ENCODE peak calls at places on chromosomes 16 and 17, in ten cellular contexts. W is AG09309, R is MCF 10A, A is thoracic aorta, B is fibroblast of pulmonary artery, E is GM23338, H is HFF-Myc, T is vagina, C is neural crest cell, K is Calu3. M is an unnamed sample.

GRCh38 chr16:736936-737481 is 3.8 kb downstream of the CIAO3 start:
- DNase-seq in W (no peak), R (no peak), A (no peak), B (no peak), E (no peak), H (no peak), T (no peak), C (no peak), K (no peak), M (no peak)

GRCh38 chr17:47204722-47205418 is 4.3 kb upstream of the MYL4 start:
- DNase-seq in W (no peak), R (no peak), A (no peak), B (no peak), E (no peak), H (no peak), T (no peak), C (no peak), K (no peak), M (no peak)

GRCh38 chr16:75116081-75116910 is at the start of gene LDHD:
- DNase-seq in W (no peak), R (peak; percentile 41), A (peak; percentile 59), B (peak; percentile 58), E (peak; percentile 78), H (no peak), T (no peak), C (no peak), K (peak; percentile 89), M (no peak)

GRCh38 chr17:78680436-78680835 is 101.6 kb downstream of the CYTH1 start:
- DNase-seq in W (no peak), R (peak; percentile 64), A (no peak), B (peak; percentile 67), E (no peak), H (no peak), T (no peak), C (no peak), K (no peak), M (no peak)

GRCh38 chr17:60920107-60920506 is 242.5 kb downstream of the BCAS3 start:
- DNase-seq in W (no peak), R (no peak), A (no peak), B (no peak), E (no peak), H (no peak), T (no peak), C (no peak), K (no peak), M (no peak)

GRCh38 chr16:85005278-85006069 is 5.9 kb downstream of the ZDHHC7 start:
- DNase-seq in W (no peak), R (peak; percentile 67), A (no peak), B (no peak), E (no peak), H (no peak), T (no peak), C (no peak), K (no peak), M (no peak)

GRCh38 chr16:24850289-24850931 is 4.6 kb downstream of the SLC5A11 start:
- DNase-seq in W (no peak), R (peak; percentile 70), A (no peak), B (peak; percentile 62), E (no peak), H (no peak), T (no peak), C (no peak), K (peak; percentile 29), M (no peak)

GRCh38 chr16:27726621-27727275 is 176.8 kb downstream of the KATNIP start:
- DNase-seq in W (no peak), R (peak; percentile 87), A (no peak), B (peak; percentile 78), E (no peak), H (peak; percentile 9), T (no peak), C (no peak), K (no peak), M (no peak)

GRCh38 chr16:23245268-23245667 is 56.8 kb upstream of the SCNN1B start:
- DNase-seq in W (no peak), R (no peak), A (peak; percentile 30), B (no peak), E (no peak), H (no peak), T (no peak), C (no peak), K (no peak), M (no peak)

GRCh38 chr16:10031473-10031872 is 150.8 kb downstream of the GRIN2A start:
- DNase-seq in W (no peak), R (no peak), A (no peak), B (no peak), E (peak; percentile 24), H (no peak), T (no peak), C (no peak), K (no peak), M (no peak)
- TF ChIP-seq CTCF in W (peak; percentile 45), R (no peak), A (peak; percentile 50), B (no peak), E (peak; percentile 42), H (peak; percentile 3), T (no peak), C (no peak), K (no peak), M (no peak)

GRCh38 chr17:48483471-48484131 is 47.2 kb downstream of the HOXB1 start:
- DNase-seq in W (peak; percentile 82), R (peak; percentile 85), A (no peak), B (peak; percentile 94), E (peak; percentile 26), H (peak; percentile 97), T (no peak), C (no peak), K (peak; percentile 66), M (peak; percentile 35)

GRCh38 chr17:48479014-48479402 is 49.0 kb upstream of the SKAP1 start:
- DNase-seq in W (no peak), R (no peak), A (no peak), B (no peak), E (no peak), H (no peak), T (no peak), C (no peak), K (no peak), M (no peak)

GRCh38 chr17:48483004-48483403 is 47.8 kb downstream of the HOXB1 start:
- DNase-seq in W (no peak), R (no peak), A (no peak), B (no peak), E (no peak), H (no peak), T (no peak), C (no peak), K (no peak), M (no peak)

GRCh38 chr17:48477235-48477634 is 47.2 kb upstream of the SKAP1 start:
- DNase-seq in W (no peak), R (no peak), A (no peak), B (no peak), E (no peak), H (no peak), T (no peak), C (no peak), K (no peak), M (no peak)

DNA sequence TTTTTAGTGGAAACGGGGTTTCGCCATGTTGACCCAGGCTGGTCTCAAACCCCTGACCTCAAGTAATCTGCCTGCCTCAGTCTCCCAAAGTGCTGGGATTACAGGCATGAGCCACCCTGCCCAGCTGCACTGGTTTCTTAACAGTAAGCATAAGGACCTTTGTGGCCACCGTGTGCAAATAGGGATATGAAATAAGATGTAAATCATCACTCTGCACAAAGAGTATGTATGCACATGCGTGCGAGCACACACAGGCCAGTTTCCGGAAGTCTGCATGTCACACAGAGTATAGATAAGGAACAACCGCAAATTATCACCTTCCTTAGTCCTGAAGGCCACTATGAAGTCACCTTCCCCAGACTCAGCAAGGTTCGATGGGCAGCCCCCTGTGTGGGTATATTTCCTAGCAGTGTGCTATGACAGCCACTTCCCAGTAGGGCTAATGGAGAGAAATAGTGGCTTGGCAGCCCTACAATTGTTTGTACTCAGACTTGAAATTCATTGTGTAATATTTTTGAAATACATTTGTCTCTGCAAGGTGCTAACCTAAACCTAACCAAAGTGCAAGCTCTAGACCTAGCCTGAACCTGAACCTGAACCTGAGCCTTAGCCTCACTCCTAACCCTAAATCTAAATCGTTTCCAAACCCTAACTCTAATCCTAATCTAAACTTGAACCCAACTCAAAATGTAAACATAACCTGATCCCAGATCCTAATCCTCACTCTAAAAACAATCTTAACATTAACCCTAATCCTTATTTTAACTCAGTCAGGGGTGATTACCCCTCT is 48.4 kb upstream of the SKAP1 start:
- DNase-seq in W (no peak), R (no peak), A (no peak), B (peak; percentile 43), E (no peak), H (no peak), T (no peak), C (no peak), K (no peak), M (peak; percentile 78)
- TF ChIP-seq CTCF in W (no peak), R (no peak), A (no peak), B (peak; percentile 27), E (no peak), H (no peak), T (no peak), C (peak; percentile 10), K (no peak), M (no peak)

DNA sequence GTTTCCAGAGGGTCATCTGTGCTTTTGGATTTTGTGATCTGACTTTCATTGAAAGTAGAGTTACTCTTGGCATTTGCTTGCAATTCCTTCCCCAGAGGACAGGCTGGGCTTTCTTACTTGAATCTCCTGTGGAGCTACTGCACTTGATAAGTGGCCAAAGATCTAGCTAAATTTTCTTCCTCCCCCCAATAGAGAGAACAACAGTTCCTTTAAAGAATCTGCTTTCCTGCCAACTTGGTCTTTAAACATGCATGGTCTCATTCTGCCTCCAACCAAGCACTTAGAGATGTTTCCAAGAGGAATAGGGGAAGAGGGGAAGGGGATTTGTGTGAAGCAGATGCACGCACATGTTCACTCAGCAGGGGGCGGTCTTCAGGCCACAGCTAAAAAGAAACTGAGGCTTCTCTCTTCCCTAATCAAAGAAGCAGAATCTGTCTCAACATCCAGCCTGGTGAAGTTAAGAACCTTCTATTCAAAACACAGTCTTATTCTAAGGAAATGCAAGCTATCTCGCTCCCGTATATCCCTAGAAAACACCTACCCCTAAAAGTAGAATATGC is 229.6 kb downstream of the ZFHX3 start:
- DNase-seq in W (no peak), R (no peak), A (no peak), B (no peak), E (peak; percentile 67), H (no peak), T (no peak), C (no peak), K (no peak), M (no peak)
- TF ChIP-seq CTCF in W (peak; percentile 31), R (no peak), A (no peak), B (peak; percentile 18), E (peak; percentile 67), H (no peak), T (no peak), C (peak; percentile 33), K (no peak), M (no peak)

DNA sequence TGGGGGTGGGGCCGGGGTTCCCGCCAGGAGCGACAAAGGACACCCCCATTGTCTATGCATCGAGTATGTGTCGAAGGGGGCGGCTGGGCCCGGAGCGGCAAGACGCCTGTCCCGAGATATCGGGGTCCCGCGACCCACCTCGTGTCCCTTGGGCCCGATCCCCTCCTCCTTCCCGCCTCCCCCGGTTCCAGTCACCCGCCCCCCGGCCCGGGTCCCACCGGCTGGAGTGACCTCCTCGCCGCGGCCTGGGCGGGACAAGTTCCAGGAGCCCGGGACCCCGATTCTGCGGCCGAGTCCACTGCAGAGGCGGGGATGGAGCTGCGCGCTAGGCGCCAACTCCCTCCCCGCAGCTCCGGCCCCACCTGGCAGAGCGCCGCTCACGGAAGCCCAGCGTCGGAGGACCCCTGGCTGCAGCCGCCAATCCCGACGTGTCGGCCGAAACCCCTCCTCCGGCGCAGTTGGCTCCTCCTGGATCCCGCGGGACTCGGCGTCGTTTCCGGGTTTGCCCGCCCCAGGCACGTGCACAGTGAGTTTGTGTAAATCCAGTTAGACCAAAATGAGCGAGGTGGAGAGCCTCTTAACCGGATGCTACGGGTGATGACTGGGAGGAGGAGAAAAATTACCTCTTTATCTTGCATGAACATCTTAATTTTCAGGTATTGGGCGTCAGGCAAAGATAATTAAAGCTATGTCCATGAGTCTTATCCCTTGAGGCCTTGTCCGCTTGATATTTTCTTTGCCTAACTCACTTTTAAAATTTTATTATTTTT is at the start of gene NMRAL1:
- DNase-seq in W (no peak), R (peak; percentile 94), A (peak; percentile 64), B (peak; percentile 92), E (peak; percentile 98), H (peak; percentile 73), T (peak; percentile 91), C (peak; percentile 75), K (peak; percentile 98), M (peak; percentile 93)
- TF ChIP-seq CTCF in W (no peak), R (no peak), A (no peak), B (no peak), E (peak; percentile 18), H (no peak), T (no peak), C (no peak), K (no peak), M (no peak)